ENCODE peak calls at places on chromosome 11, in seven cellular contexts. Z, F, E, T, P, L and G are unnamed samples.

GRCh38 chr11:75639752-75640151 is 29.1 kb downstream of the MAP6 start:
- DNase-seq in Z (peak; percentile 91), F (no peak), E (peak; percentile 71), T (peak; percentile 86), P (no peak), L (peak; percentile 75), G (no peak)

GRCh38 chr11:126755494-126755893 is 245.1 kb downstream of the KIRREL3 start:
- DNase-seq in Z (no peak), F (no peak), E (no peak), T (no peak), P (no peak), L (no peak), G (no peak)

GRCh38 chr11:40029406-40029805 is 1430.0 kb downstream of the LRRC4C start:
- DNase-seq in Z (no peak), F (no peak), E (peak; percentile 31), T (no peak), P (no peak), L (no peak), G (no peak)

GRCh38 chr11:44632466-44633123 is 67.1 kb downstream of the CD82 start:
- DNase-seq in Z (peak; percentile 6), F (peak; percentile 28), E (peak; percentile 46), T (peak; percentile 75), P (no peak), L (no peak), G (no peak)

GRCh38 chr11:70934999-70935768 is 317.2 kb downstream of the SHANK2 start:
- DNase-seq in Z (no peak), F (no peak), E (no peak), T (peak; percentile 9), P (no peak), L (no peak), G (no peak)

GRCh38 chr11:121486054-121486453 is 33.3 kb upstream of the SORL1-AS1 start:
- DNase-seq in Z (no peak), F (no peak), E (no peak), T (no peak), P (no peak), L (no peak), G (no peak)

GRCh38 chr11:117606807-117607206 is 190.2 kb downstream of the DSCAML1 start:
- DNase-seq in Z (no peak), F (no peak), E (no peak), T (no peak), P (no peak), L (no peak), G (no peak)

GRCh38 chr11:126862664-126863247 is 137.8 kb downstream of the KIRREL3 start:
- DNase-seq in Z (peak; percentile 75), F (no peak), E (no peak), T (no peak), P (no peak), L (no peak), G (no peak)

GRCh38 chr11:88579466-88579865 is 241.9 kb upstream of the CTSC start:
- DNase-seq in Z (no peak), F (no peak), E (no peak), T (no peak), P (no peak), L (no peak), G (no peak)

GRCh38 chr11:27660171-27660570 is 40.1 kb downstream of the BDNF start:
- DNase-seq in Z (no peak), F (no peak), E (no peak), T (no peak), P (no peak), L (no peak), G (no peak)

GRCh38 chr11:64203421-64204079 is 3.0 kb upstream of the FERMT3 start:
- DNase-seq in Z (no peak), F (no peak), E (no peak), T (no peak), P (no peak), L (no peak), G (no peak)

GRCh38 chr11:86769219-86769618 is 31.1 kb upstream of the PRSS23 start:
- DNase-seq in Z (no peak), F (no peak), E (no peak), T (no peak), P (no peak), L (no peak), G (no peak)

GRCh38 chr11:24295360-24295759 is 201.5 kb upstream of the LUZP2 start:
- DNase-seq in Z (no peak), F (no peak), E (no peak), T (no peak), P (no peak), L (no peak), G (no peak)

GRCh38 chr11:110088535-110089344 is 4.5 kb upstream of the ZC3H12C start:
- DNase-seq in Z (no peak), F (no peak), E (no peak), T (no peak), P (no peak), L (no peak), G (no peak)

GRCh38 chr11:70467196-70468085 is 69.1 kb downstream of the CTTN start:
- DNase-seq in Z (peak; percentile 88), F (no peak), E (peak; percentile 70), T (peak; percentile 86), P (no peak), L (peak; percentile 85), G (no peak)

GRCh38 chr11:96137357-96137756 is 205.6 kb downstream of the MAML2 start:
- DNase-seq in Z (no peak), F (no peak), E (no peak), T (no peak), P (no peak), L (no peak), G (no peak)
- H3K27ac ChIP-seq in Z (no peak overlapping the region), F (no peak overlapping the region), E (no peak overlapping the region), T (no peak overlapping the region), P (no peak overlapping the region), L (peak overlapping the region; percentile 45), G (no peak overlapping the region)

DNA sequence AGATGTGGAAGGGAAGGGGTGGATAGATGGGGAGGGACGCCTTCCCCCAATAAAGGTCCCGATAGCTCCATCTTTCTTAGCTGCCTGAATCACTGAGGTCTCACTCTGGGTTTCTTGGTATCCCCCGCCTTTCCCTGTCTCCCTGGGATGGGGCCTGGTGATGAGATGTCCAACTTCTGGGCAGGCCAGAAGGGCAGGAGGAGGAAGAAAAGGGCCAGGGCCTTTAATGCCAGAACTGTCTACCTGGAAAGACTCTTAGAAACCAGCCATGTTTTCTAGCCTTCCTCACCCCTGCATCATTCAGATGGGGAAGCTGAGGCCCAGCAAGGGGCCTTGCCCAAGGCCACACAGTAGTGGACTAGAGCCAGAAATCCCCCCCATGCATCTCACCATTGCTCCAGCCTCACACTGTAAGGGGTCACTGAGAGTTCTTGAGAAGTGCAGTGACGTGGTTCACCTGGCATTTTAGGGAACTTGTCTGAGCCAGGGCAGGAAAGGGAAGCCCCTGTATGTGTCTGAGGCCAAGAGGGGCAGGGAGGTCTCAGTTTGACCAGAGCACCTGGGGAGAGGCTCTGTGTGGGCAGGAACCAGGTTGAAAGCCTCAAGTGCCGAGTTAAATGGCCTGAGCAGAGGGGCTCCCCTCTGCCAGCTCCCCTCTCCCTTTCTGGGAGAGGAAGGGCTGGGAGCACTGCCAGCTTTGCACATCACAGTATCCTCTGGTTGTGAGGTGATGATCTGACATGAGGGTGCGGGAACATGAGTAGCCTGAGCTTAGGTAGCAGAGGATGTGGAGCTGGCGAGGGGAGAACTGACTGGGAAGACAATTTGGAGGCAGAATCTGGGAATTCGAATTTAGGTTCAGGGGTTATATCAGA is 14.3 kb downstream of the ARHGEF17 start:
- DNase-seq in Z (no peak), F (no peak), E (no peak), T (no peak), P (no peak), L (no peak), G (no peak)
- H3K4me3 ChIP-seq in Z (no peak overlapping the region), F (no peak overlapping the region), E (no peak overlapping the region), T (no peak overlapping the region), P (no peak overlapping the region), L (peak overlapping the region; percentile 5), G (no peak overlapping the region)

GRCh38 chr11:111183706-111184105 is 61.8 kb upstream of the POU2AF2 start:
- DNase-seq in Z (no peak), F (no peak), E (no peak), T (no peak), P (no peak), L (no peak), G (no peak)

GRCh38 chr11:111186308-111186967 is 59.1 kb upstream of the POU2AF2 start:
- DNase-seq in Z (no peak), F (no peak), E (no peak), T (no peak), P (no peak), L (no peak), G (no peak)

GRCh38 chr11:111189466-111189865 is 56.1 kb upstream of the POU2AF2 start:
- DNase-seq in Z (no peak), F (no peak), E (no peak), T (no peak), P (no peak), L (no peak), G (no peak)

DNA sequence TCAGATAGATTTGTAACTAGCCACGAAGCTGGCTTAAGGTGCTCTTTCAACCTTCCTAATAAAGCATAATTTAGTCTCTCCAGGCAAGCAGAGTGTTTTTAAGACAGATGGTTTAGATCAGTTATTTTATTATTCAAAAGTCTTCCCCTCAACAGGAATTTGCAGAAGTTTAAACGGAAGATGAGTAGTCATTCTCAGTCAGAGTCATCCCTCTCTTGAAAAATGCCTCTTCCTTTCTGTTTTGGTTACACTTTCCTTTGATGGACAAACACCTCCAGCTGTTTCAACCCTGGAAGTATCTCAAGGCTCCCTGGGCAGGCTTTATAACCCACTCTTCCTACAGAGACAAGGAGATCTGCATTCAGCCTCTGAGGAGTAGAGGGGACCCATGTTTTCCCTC is 60.3 kb upstream of the POU2AF2 start:
- DNase-seq in Z (no peak), F (no peak), E (no peak), T (no peak), P (no peak), L (no peak), G (no peak)
- H3K27ac ChIP-seq in Z (no peak overlapping the region), F (no peak overlapping the region), E (no peak overlapping the region), T (no peak overlapping the region), P (no peak overlapping the region), L (peak overlapping the region; percentile 66), G (no peak overlapping the region)

GRCh38 chr11:35525501-35526175 is at the start of gene PAMR1:
- DNase-seq in Z (no peak), F (no peak), E (peak; percentile 59), T (peak; percentile 84), P (no peak), L (no peak), G (no peak)

GRCh38 chr11:35523351-35523768 is 2.1 kb downstream of the PAMR1 start:
- DNase-seq in Z (no peak), F (no peak), E (no peak), T (no peak), P (no peak), L (no peak), G (no peak)

GRCh38 chr11:35526370-35526792 is 965 bp upstream of the PAMR1 start:
- DNase-seq in Z (no peak), F (no peak), E (no peak), T (no peak), P (no peak), L (no peak), G (no peak)

GRCh38 chr11:35524780-35525179 is 636 bp downstream of the PAMR1 start:
- DNase-seq in Z (no peak), F (no peak), E (no peak), T (no peak), P (no peak), L (no peak), G (no peak)

DNA sequence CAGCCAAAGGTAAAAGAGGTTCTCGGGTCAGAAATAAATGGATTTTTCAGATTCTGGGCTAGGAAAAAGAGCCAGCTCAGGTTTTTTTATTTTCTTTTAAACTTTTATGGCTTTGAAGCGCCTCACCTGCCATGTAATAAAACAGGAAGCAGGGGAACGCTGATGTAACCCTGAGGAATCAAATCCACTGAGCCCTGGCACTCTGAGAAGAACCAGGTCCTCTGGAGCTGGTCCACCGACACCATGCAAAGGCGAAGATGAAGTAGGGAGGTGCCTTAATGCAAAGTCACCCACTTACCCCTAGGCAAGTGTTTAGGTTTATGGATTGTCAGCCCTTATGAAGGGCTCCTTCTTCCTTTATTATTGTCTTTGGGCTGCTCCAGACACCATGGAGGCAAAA is 1.6 kb downstream of the PAMR1 start:
- DNase-seq in Z (no peak), F (no peak), E (no peak), T (no peak), P (no peak), L (no peak), G (no peak)
- H3K4me3 ChIP-seq in Z (no peak overlapping the region), F (no peak overlapping the region), E (no peak overlapping the region), T (no peak overlapping the region), P (no peak overlapping the region), L (no peak overlapping the region), G (no peak overlapping the region)